ENCODE peak calls at places on chromosomes 11 and 22, in four cellular contexts. I is endodermal cell, M is heart right ventricle, G is cardiac muscle cell. F is an unnamed sample. For H3K4me1 and H3K9me3, the result is how much of the 10 kb centered on the place peaks cover.

GRCh38 chr11:12693485-12694181 is 19.4 kb downstream of the TEAD1 start:
- DNase-seq in I (peak), M (no peak), G (peak), F (peak)

GRCh38 chr11:121688860-121689614 is 236.3 kb upstream of the SORL1-AS1 start:
- DNase-seq in I (peak), M (no peak), G (no peak), F (no peak)

GRCh38 chr11:67117667-67118058 is 1.4 kb upstream of the KDM2A start:
- DNase-seq in I (peak), M (peak), G (peak), F (no peak)

GRCh38 chr11:130718118-130718517 is 198.2 kb downstream of the SNX19 start:
- DNase-seq in I (peak), M (peak), G (no peak), F (no peak)

GRCh38 chr11:91299980-91300379 is 924.6 kb upstream of the FAT3 start:
- DNase-seq in I (no peak), M (no peak), G (peak), F (no peak)

GRCh38 chr11:68142441-68143309 is 21.5 kb upstream of the CHKA start:
- DNase-seq in I (no peak), M (no peak), G (no peak), F (no peak)

GRCh38 chr22:18968011-18968749 is 32.1 kb upstream of the PRODH start:
- DNase-seq in I (peak), M (peak), G (peak), F (no peak)

GRCh38 chr11:62392944-62393628 is 25.7 kb upstream of the SCGB1A1 start:
- DNase-seq in I (no peak), M (no peak), G (no peak), F (no peak)

GRCh38 chr11:119450590-119450989 is 27.6 kb upstream of the THY1 start:
- DNase-seq in I (no peak), M (no peak), G (no peak), F (no peak)

GRCh38 chr22:38760477-38761201 is 4.8 kb upstream of the SUN2 start:
- DNase-seq in I (no peak), M (no peak), G (peak), F (peak)

GRCh38 chr22:29073618-29074275 is 912 bp downstream of the KREMEN1 start:
- DNase-seq in I (peak), M (peak), G (peak), F (no peak)

GRCh38 chr11:132106336-132106982 is 736.0 kb downstream of the NTM start:
- DNase-seq in I (no peak), M (no peak), G (no peak), F (no peak)

GRCh38 chr11:35138606-35138948 is 394 bp upstream of the CD44 start:
- DNase-seq in I (no peak), M (no peak), G (no peak), F (no peak)

GRCh38 chr11:96311120-96311568 is 31.9 kb downstream of the MAML2 start:
- DNase-seq in I (no peak), M (no peak), G (peak), F (no peak)

GRCh38 chr11:109972939-109973338 is 120.3 kb upstream of the ZC3H12C start:
- DNase-seq in I (no peak), M (no peak), G (no peak), F (no peak)

GRCh38 chr11:78645226-78646202 is 70.8 kb upstream of the NARS2 start:
- DNase-seq in I (peak), M (peak), G (peak), F (peak)

GRCh38 chr11:66498508-66498907 is 11.9 kb upstream of the BBS1 start:
- DNase-seq in I (no peak), M (no peak), G (no peak), F (no peak)

GRCh38 chr11:20116825-20117224 is 43.5 kb downstream of the DBX1 start:
- DNase-seq in I (no peak), M (no peak), G (no peak), F (no peak)

GRCh38 chr11:118008271-118008903 is 22.2 kb downstream of the IL10RA start:
- DNase-seq in I (no peak), M (no peak), G (peak), F (no peak)
- H3K4me3 ChIP-seq in I (no peak), M (no peak), G (no peak), F (no peak)

DNA sequence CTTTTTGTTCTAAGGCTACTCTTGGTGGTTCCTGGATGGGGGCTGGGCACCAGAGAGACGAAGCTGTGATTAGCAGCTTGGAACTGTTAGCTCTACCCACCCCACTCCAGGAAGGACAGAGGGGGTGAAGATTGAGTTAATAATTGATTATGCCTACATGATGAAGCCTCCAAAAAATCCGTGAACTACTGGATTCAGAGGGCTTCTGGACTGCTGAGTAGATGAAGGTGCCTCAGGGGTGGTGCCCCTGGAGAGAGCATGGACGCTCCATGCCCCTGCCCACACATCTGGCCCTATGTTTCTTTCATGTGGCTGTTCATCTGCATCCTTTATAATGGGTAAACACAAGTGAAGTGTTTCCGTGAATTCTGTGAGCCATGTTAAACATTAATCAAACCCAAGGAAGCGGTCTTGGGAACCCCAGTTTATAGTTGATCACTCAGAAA is 47.3 kb upstream of the CYP2D6 start:
- DNase-seq in I (peak), M (no peak), G (no peak), F (no peak)
- H3K4me1 ChIP-seq in I (under half), M (under half), G (under half), F (under half)

GRCh38 chr22:47277001-47277400 is 514.6 kb downstream of the TBC1D22A start:
- DNase-seq in I (no peak), M (no peak), G (no peak), F (no peak)
- H3K9me3 ChIP-seq in I (half or more), M (under half), G (under half), F (under half)

GRCh38 chr11:85844439-85845051 is 10.6 kb upstream of the CCDC83 start:
- DNase-seq in I (no peak), M (no peak), G (no peak), F (no peak)

GRCh38 chr11:85843929-85844328 is 11.3 kb upstream of the CCDC83 start:
- DNase-seq in I (no peak), M (no peak), G (no peak), F (no peak)

GRCh38 chr11:85845052-85845631 is 10.0 kb upstream of the CCDC83 start:
- DNase-seq in I (no peak), M (no peak), G (peak), F (no peak)

GRCh38 chr11:85847436-85847835 is 7.7 kb upstream of the CCDC83 start:
- DNase-seq in I (no peak), M (no peak), G (no peak), F (no peak)

DNA sequence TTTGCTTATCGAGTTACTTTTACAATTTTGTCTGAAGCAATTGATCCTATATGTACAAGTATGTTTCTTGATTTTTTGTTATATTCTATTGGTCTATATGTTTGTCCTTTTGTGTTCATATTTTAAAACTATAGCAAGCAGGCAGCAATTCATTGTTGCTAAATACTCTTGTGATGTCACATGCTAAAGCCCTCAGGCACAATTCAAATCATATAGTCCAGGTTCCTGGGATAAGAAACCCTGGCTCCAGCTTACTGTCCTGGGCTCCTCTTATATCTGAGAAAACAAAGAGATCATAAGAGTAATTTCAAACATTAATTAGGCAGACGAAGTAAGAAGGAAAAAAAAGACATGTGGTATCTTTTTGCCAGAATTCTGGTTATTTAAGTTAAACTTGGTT is 6.6 kb upstream of the CCDC83 start:
- DNase-seq in I (no peak), M (no peak), G (no peak), F (no peak)
- H3K4me3 ChIP-seq in I (no peak), M (no peak), G (no peak), F (no peak)

DNA sequence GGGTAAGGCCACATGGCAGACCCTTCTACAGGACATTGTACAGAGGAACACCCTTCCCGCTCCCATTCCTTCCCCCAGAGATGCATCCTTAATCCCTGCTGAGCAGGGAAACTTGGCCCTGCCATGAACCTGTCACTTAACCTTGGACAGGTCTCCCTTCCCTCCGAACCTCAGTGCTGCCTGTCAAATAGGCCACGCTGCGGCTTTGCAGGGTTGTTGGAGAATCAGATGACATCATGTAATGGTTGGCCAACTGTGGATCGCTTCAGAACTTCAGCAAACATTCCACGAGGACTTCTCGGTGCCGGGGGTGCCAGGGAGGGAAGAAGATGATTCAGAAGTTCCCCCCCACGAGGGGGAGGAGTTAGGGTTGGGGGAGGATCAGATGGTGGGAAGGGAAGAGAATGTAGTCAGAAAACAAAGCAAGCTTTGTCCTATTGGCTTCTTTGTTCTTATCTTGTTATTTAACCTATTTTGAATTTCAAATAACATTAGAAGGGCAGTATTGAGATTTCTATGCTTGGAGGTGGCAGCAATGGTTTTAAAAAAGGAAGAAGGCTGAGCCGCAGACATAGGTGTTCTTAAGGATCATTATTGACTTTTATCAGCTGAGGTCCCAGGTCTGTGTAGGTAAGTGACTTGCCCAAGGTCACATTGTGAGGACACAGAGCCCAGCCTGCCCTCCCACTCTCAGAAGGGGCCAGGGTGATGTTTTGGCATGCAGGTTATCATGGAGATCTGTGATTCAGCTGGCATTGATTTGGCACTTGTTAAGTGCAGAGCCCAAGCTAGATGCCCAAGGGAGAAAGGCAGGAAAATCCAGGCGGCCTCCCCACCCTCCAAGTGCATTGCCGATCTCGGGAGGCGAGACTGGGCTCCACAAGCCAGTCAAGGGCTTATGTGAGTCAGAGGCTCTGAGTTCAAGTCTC is 3.1 kb downstream of the CDC42EP1 start:
- DNase-seq in I (peak), M (peak), G (peak), F (peak)
- H3K4me1 ChIP-seq in I (under half), M (half or more), G (under half), F (under half)

GRCh38 chr11:25612806-25613205 is 719.1 kb upstream of the ANO3 start:
- DNase-seq in I (no peak), M (no peak), G (no peak), F (no peak)
- H3K9me3 ChIP-seq in I (under half), M (under half), G (under half), F (under half)

GRCh38 chr11:44306469-44307244 is 3.3 kb downstream of the ALX4 start:
- DNase-seq in I (peak), M (no peak), G (no peak), F (no peak)

GRCh38 chr11:44305643-44306468 is 4.1 kb downstream of the ALX4 start:
- DNase-seq in I (peak), M (no peak), G (no peak), F (no peak)

GRCh38 chr11:44305149-44305642 is 4.7 kb downstream of the ALX4 start:
- DNase-seq in I (no peak), M (no peak), G (no peak), F (no peak)

GRCh38 chr11:44303401-44303938 is 6.5 kb downstream of the ALX4 start:
- DNase-seq in I (no peak), M (no peak), G (no peak), F (no peak)

GRCh38 chr11:44304091-44305084 is 5.6 kb downstream of the ALX4 start:
- DNase-seq in I (peak), M (no peak), G (no peak), F (no peak)
- H3K4me3 ChIP-seq in I (no peak), M (no peak), G (no peak), F (no peak)

GRCh38 chr11:9748361-9748970 is 84.6 kb downstream of the SWAP70 start:
- DNase-seq in I (peak), M (no peak), G (peak), F (peak)
- H3K4me1 ChIP-seq in I (under half), M (under half), G (under half), F (under half)

F was measured in SJSA1.